ENCODE peak calls at places on chromosomes 13 and 19, in four cellular contexts. One of them, this sample, is unnamed.

GRCh38 chr19:57992841-57993240 is 9.8 kb downstream of the ZNF606 start:
- DNase-seq in H1: no peak
- DNase-seq in HepG2: no peak
- DNase-seq in GM12878: no peak
- DNase-seq in this sample: no peak

GRCh38 chr13:91369432-91369831 is 21.9 kb downstream of the MIR17HG start:
- DNase-seq in HepG2: no peak
- DNase-seq in H1: no peak
- DNase-seq in GM12878: no peak
- DNase-seq in this sample: no peak

GRCh38 chr19:48836089-48837017 is at the start of gene HSD17B14:
- DNase-seq in H1: peak
- DNase-seq in HepG2: no peak
- DNase-seq in GM12878: no peak
- DNase-seq in this sample: no peak

GRCh38 chr19:58054792-58055482 is 4.1 kb upstream of the ZNF135 start:
- DNase-seq in GM12878: no peak
- DNase-seq in H1: no peak
- DNase-seq in HepG2: no peak
- DNase-seq in this sample: no peak

GRCh38 chr19:49512970-49513745 is 697 bp downstream of the FCGRT start:
- DNase-seq in GM12878: no peak
- DNase-seq in H1: no peak
- DNase-seq in HepG2: peak
- DNase-seq in this sample: no peak

GRCh38 chr19:10021446-10021845 is 8.2 kb downstream of the RDH8 start:
- DNase-seq in HepG2: no peak
- DNase-seq in H1: no peak
- DNase-seq in GM12878: no peak
- DNase-seq in this sample: no peak

GRCh38 chr13:113273856-113274590 is 23.0 kb upstream of the LAMP1 start:
- DNase-seq in HepG2: no peak
- DNase-seq in GM12878: no peak
- DNase-seq in H1: no peak
- DNase-seq in this sample: peak

GRCh38 chr19:18503971-18504885 is 17.6 kb downstream of the ELL start:
- DNase-seq in GM12878: no peak
- DNase-seq in HepG2: peak
- DNase-seq in H1: no peak
- DNase-seq in this sample: no peak

GRCh38 chr19:45348367-45349125 is 8.0 kb downstream of the KLC3 start:
- DNase-seq in HepG2: no peak
- DNase-seq in H1: no peak
- DNase-seq in GM12878: no peak
- DNase-seq in this sample: no peak

GRCh38 chr13:79870123-79870522 is 389.2 kb downstream of the NDFIP2 start:
- DNase-seq in H1: no peak
- DNase-seq in HepG2: no peak
- DNase-seq in GM12878: no peak
- DNase-seq in this sample: no peak

GRCh38 chr19:56111601-56112312 is 9.3 kb downstream of the ZNF787 start:
- DNase-seq in GM12878: no peak
- DNase-seq in HepG2: peak
- DNase-seq in H1: no peak
- DNase-seq in this sample: no peak

GRCh38 chr13:74715718-74716117 is 581.5 kb upstream of the KLF12 start:
- DNase-seq in HepG2: no peak
- DNase-seq in GM12878: no peak
- DNase-seq in H1: no peak
- DNase-seq in this sample: no peak

GRCh38 chr13:37995052-37995451 is 125.5 kb upstream of the TRPC4 start:
- DNase-seq in HepG2: no peak
- DNase-seq in GM12878: no peak
- DNase-seq in H1: no peak
- DNase-seq in this sample: no peak

GRCh38 chr13:89238496-89238895 is 1567.3 kb downstream of the SLITRK5 start:
- DNase-seq in H1: no peak
- DNase-seq in GM12878: no peak
- DNase-seq in HepG2: no peak
- DNase-seq in this sample: no peak

GRCh38 chr13:72041165-72041564 is 174.2 kb upstream of the DACH1 start:
- DNase-seq in H1: no peak
- DNase-seq in GM12878: no peak
- DNase-seq in HepG2: no peak
- DNase-seq in this sample: no peak

GRCh38 chr19:7850429-7850819 is 20.4 kb downstream of the EVI5L start:
- DNase-seq in GM12878: no peak
- DNase-seq in H1: no peak
- DNase-seq in HepG2: no peak
- DNase-seq in this sample: no peak

GRCh38 chr19:42198676-42199439 is 18.6 kb downstream of the DEDD2 start:
- DNase-seq in GM12878: peak
- DNase-seq in HepG2: no peak
- DNase-seq in H1: no peak
- DNase-seq in this sample: no peak

GRCh38 chr13:97855570-97855970 is 97.9 kb upstream of the IPO5 start:
- DNase-seq in H1: no peak
- DNase-seq in GM12878: peak
- DNase-seq in HepG2: peak
- DNase-seq in this sample: peak

GRCh38 chr19:47096721-47097120 is 16.9 kb downstream of the ZC3H4 start:
- DNase-seq in H1: no peak
- DNase-seq in GM12878: no peak
- DNase-seq in HepG2: no peak
- DNase-seq in this sample: no peak

GRCh38 chr13:23683084-23683483 is 112.9 kb downstream of the TNFRSF19 start:
- DNase-seq in GM12878: no peak
- DNase-seq in HepG2: no peak
- DNase-seq in H1: no peak
- DNase-seq in this sample: no peak

GRCh38 chr13:61728468-61728867 is 312.8 kb upstream of the PCDH20 start:
- DNase-seq in GM12878: no peak
- DNase-seq in HepG2: no peak
- DNase-seq in H1: no peak
- DNase-seq in this sample: no peak

GRCh38 chr19:1161716-1162115 is 12.4 kb downstream of the SBNO2 start:
- DNase-seq in HepG2: no peak
- DNase-seq in GM12878: no peak
- DNase-seq in H1: no peak
- DNase-seq in this sample: peak

GRCh38 chr19:18954094-18954493 is 13.1 kb upstream of the HOMER3 start:
- DNase-seq in H1: no peak
- DNase-seq in GM12878: no peak
- DNase-seq in HepG2: no peak
- DNase-seq in this sample: no peak

GRCh38 chr19:13981988-13982501 is 24.1 kb downstream of the RFX1 start:
- DNase-seq in HepG2: no peak
- DNase-seq in GM12878: no peak
- DNase-seq in H1: no peak
- DNase-seq in this sample: no peak

GRCh38 chr19:29248332-29248844 is 35.4 kb upstream of the UQCRFS1 start:
- DNase-seq in GM12878: no peak
- DNase-seq in H1: no peak
- DNase-seq in HepG2: no peak
- DNase-seq in this sample: no peak

GRCh38 chr13:30002577-30002976 is 152.2 kb upstream of the UBL3 start:
- DNase-seq in H1: no peak
- DNase-seq in GM12878: no peak
- DNase-seq in HepG2: no peak
- DNase-seq in this sample: no peak

GRCh38 chr13:111961236-111961635 is 105.7 kb upstream of the SOX1 start:
- DNase-seq in HepG2: no peak
- DNase-seq in H1: no peak
- DNase-seq in GM12878: no peak
- DNase-seq in this sample: no peak

GRCh38 chr19:44748426-44749254 is at the start of gene BCL3:
- DNase-seq in H1: no peak
- DNase-seq in HepG2: no peak
- DNase-seq in GM12878: no peak
- DNase-seq in this sample: peak

GRCh38 chr13:74077847-74078246 is 56.4 kb downstream of the KLF12 start:
- DNase-seq in H1: no peak
- DNase-seq in GM12878: no peak
- DNase-seq in HepG2: no peak
- DNase-seq in this sample: no peak

GRCh38 chr13:110572778-110573118 is 11.2 kb upstream of the RAB20 start:
- DNase-seq in H1: no peak
- DNase-seq in HepG2: no peak
- DNase-seq in GM12878: no peak
- DNase-seq in this sample: no peak

GRCh38 chr13:28754698-28755545 is 36.2 kb upstream of the SLC46A3 start:
- DNase-seq in H1: no peak
- DNase-seq in HepG2: peak
- DNase-seq in GM12878: no peak
- DNase-seq in this sample: peak
- TF ChIP-seq CBX5 in H1: no peak
- TF ChIP-seq CBX5 in HepG2: no peak
- TF ChIP-seq CBX5 in GM12878: no peak
- TF ChIP-seq CBX5 in this sample: no peak

GRCh38 chr19:35246466-35247096 is 2.2 kb upstream of the LSR start:
- DNase-seq in HepG2: no peak
- DNase-seq in H1: no peak
- DNase-seq in GM12878: no peak
- DNase-seq in this sample: no peak

GRCh38 chr19:35249146-35249847 is 495 bp downstream of the LSR start:
- DNase-seq in H1: no peak
- DNase-seq in HepG2: no peak
- DNase-seq in GM12878: no peak
- DNase-seq in this sample: peak

GRCh38 chr19:35248310-35249145 is at the start of gene LSR:
- DNase-seq in H1: peak
- DNase-seq in HepG2: peak
- DNase-seq in GM12878: peak
- DNase-seq in this sample: peak

GRCh38 chr19:35249848-35250711 is 1.3 kb downstream of the LSR start:
- DNase-seq in GM12878: no peak
- DNase-seq in HepG2: no peak
- DNase-seq in H1: no peak
- DNase-seq in this sample: peak

DNA sequence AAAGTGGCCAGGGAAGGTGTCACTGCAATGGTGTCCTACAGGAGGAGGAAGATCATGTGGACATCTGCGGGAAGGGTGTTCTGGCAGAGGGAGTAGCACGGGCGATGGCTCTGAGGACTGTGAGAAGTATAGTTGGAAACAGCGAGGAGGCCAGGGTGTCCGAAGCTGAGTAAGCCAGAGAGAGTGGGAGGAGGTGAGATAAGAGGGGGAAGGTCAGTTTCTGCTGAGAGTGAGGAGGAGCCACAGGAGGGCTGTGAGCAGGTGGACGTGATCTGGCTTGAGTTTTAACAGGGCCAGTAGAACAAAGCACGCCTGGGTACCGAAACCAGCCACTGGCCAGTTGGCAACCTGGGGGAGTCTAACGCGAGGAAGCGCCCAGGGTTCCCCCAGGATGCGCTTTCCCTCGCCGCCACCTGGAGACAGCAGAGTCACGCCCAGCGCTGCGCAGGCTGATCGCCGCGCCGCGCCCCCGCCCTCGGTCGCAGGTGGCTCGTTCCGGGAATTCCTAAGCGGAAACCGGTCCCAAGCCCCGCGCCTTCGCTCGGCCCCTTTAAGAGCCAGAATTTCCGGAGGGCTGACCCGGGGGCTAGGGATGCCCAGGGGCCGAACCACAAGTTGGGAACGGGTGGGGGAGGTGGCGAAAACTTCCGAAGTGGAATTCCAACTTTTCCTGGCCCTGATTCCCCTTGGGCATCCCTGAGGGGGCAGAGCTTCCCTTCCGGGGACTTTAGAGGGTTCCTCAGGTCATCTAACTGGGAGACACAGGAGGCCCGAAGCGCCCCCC is 1.1 kb upstream of the LSR start:
- DNase-seq in HepG2: peak
- DNase-seq in GM12878: peak
- DNase-seq in H1: peak
- DNase-seq in this sample: peak
- TF ChIP-seq CBX5 in HepG2: no peak
- TF ChIP-seq CBX5 in GM12878: no peak
- TF ChIP-seq CBX5 in H1: no peak
- TF ChIP-seq CBX5 in this sample: peak

DNA sequence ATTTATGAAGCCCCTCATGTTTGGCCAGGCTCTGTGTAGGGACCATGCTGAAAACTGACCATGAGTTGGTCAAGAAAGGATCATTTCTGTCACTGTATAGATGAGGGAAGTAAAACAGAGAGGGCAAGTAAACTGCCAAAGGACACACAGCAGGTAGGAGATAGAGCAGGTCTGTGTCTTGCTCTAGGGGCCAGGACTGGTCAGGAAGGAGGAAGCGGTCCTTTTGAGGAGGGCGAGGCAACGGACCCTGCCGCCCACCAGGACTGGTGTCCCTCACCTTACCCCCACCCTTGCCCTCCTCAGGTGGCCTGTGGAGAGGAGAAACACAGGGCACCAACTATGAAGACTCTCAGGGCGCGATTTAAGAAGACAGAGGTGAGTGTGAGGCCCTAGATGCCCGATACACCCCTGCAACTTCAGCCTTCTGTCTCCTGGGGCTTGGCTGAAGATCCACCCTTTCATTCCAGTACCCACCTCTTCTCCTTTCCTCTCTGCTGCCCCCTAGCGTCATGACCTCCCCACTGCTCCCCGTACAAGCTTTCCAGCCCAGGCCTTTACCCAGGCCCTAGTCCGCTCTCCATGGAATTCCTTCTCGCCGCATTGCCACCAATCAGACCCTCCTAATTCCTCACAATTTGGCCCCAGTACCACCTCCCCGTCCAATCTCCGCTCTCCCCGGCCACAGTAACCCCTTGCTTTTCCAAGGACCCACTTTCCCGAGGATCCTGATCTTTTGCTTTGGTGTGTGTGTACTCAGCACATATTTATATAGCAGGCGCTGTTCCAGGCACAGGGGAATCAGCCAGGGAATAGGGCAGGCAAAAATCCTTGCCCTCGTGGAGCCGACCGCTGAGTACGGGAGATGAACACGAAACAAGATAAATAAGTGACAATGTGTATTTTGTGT is 3.9 kb downstream of the ANKRD24 start:
- DNase-seq in HepG2: peak
- DNase-seq in H1: peak
- DNase-seq in GM12878: no peak
- DNase-seq in this sample: peak
- TF ChIP-seq CBX5 in HepG2: no peak
- TF ChIP-seq CBX5 in H1: no peak
- TF ChIP-seq CBX5 in GM12878: no peak
- TF ChIP-seq CBX5 in this sample: no peak

GRCh38 chr19:5925830-5926459 is 11.9 kb downstream of the CAPS start:
- DNase-seq in HepG2: no peak
- DNase-seq in GM12878: no peak
- DNase-seq in H1: no peak
- DNase-seq in this sample: no peak

GRCh38 chr19:5929646-5930045 is 15.6 kb downstream of the CAPS start:
- DNase-seq in HepG2: no peak
- DNase-seq in GM12878: no peak
- DNase-seq in H1: no peak
- DNase-seq in this sample: no peak

GRCh38 chr19:5927439-5927821 is 13.4 kb downstream of the CAPS start:
- DNase-seq in GM12878: peak
- DNase-seq in H1: no peak
- DNase-seq in HepG2: no peak
- DNase-seq in this sample: no peak

GRCh38 chr19:5929179-5929578 is 15.1 kb downstream of the CAPS start:
- DNase-seq in HepG2: no peak
- DNase-seq in H1: no peak
- DNase-seq in GM12878: no peak
- DNase-seq in this sample: no peak

GRCh38 chr19:5926641-5927438 is 12.8 kb downstream of the CAPS start:
- DNase-seq in H1: no peak
- DNase-seq in GM12878: no peak
- DNase-seq in HepG2: no peak
- DNase-seq in this sample: no peak
- TF ChIP-seq CBX5 in H1: no peak
- TF ChIP-seq CBX5 in GM12878: no peak
- TF ChIP-seq CBX5 in HepG2: no peak
- TF ChIP-seq CBX5 in this sample: no peak